ENCODE peak calls at places on chromosome 19, in ten cellular contexts. A is T-helper 2 cell; C is thyroid gland; V is activated CD4-positive, alpha-beta T cell treated with anti-CD3 and anti-CD28 coated beads, Interleukin-2, amount 50 U/mL, for 1 hour; S is WERI-Rb-1; H is brain microvascular endothelial cell; W is M059J; J is ovary; X is activated naive CD4-positive, alpha-beta T cell treated with anti-CD3 and anti-CD28 coated beads, Interleukin-2, amount 50 U/mL, for 16 hours; G is NCI-H1436 treated with DMSO at 0.1 percent for 48 hours. F is an unnamed sample.

GRCh38 chr19:42092350-42092749 is 16.4 kb downstream of the ZNF574 start:
- DNase-seq in A (no peak), C (peak; percentile 15), V (peak; percentile 38), S (peak; percentile 55), H (no peak), W (peak; percentile 61), J (no peak), X (peak; percentile 46), G (no peak), F (no peak)

GRCh38 chr19:11944656-11945055 is 19.7 kb downstream of the ZNF700 start:
- DNase-seq in A (no peak), C (no peak), V (no peak), S (no peak), H (no peak), W (no peak), J (no peak), X (no peak), G (no peak), F (no peak)

GRCh38 chr19:8238251-8238650 is 29.1 kb downstream of the CERS4 start:
- DNase-seq in A (no peak), C (no peak), V (no peak), S (peak; percentile 40), H (no peak), W (no peak), J (no peak), X (no peak), G (no peak), F (no peak)

GRCh38 chr19:46373573-46374359 is 26.9 kb downstream of the PPP5C start:
- DNase-seq in A (no peak), C (peak; percentile 100), V (no peak), S (no peak), H (peak; percentile 68), W (peak; percentile 95), J (no peak), X (no peak), G (peak; percentile 11), F (peak; percentile 86)

GRCh38 chr19:54576411-54576976 is 2.9 kb downstream of the LILRA2 start:
- DNase-seq in A (no peak), C (no peak), V (no peak), S (no peak), H (no peak), W (no peak), J (no peak), X (no peak), G (no peak), F (no peak)

GRCh38 chr19:40370997-40371801 is 18.8 kb downstream of the HIPK4 start:
- DNase-seq in A (no peak), C (no peak), V (no peak), S (no peak), H (no peak), W (no peak), J (no peak), X (no peak), G (no peak), F (no peak)

GRCh38 chr19:12545267-12545666 is 6.0 kb downstream of the ZNF564 start:
- DNase-seq in A (no peak), C (no peak), V (no peak), S (no peak), H (no peak), W (no peak), J (no peak), X (no peak), G (no peak), F (no peak)

GRCh38 chr19:29999490-29999889 is 57.5 kb downstream of the URI1 start:
- DNase-seq in A (no peak), C (no peak), V (no peak), S (no peak), H (no peak), W (no peak), J (no peak), X (no peak), G (no peak), F (no peak)

GRCh38 chr19:1300744-1301490 is 15.2 kb downstream of the EFNA2 start:
- DNase-seq in A (no peak), C (no peak), V (no peak), S (no peak), H (no peak), W (no peak), J (no peak), X (no peak), G (no peak), F (no peak)

F was measured in RCC 7860.